ENCODE peak calls at places on chromosomes 11 and 22, in eight cellular contexts. R is NCI-H1105, X is PC-9, H is T-helper 2 cell, Q is left lung, G is NCI-H2081, C is fibroblast of the conjunctiva, W is HFF-Myc. K is an unnamed sample.

GRCh38 chr22:23565288-23565941 is 14.7 kb downstream of the IGLL1 start:
- DNase-seq in R (peak), X (no peak), H (no peak), Q (no peak), G (no peak), C (no peak), W (no peak), K (no peak)

GRCh38 chr11:118679483-118679882 is at the start of gene TREH:
- DNase-seq in R (no peak), X (no peak), H (no peak), Q (no peak), G (no peak), C (no peak), W (no peak), K (no peak)

GRCh38 chr11:132106336-132106982 is 736.0 kb downstream of the NTM start:
- DNase-seq in R (no peak), X (no peak), H (no peak), Q (no peak), G (peak), C (no peak), W (no peak), K (no peak)

GRCh38 chr11:33912405-33913361 is 20.8 kb upstream of the LMO2 start:
- DNase-seq in R (peak), X (peak), H (no peak), Q (peak), G (peak), C (peak), W (peak), K (no peak)

GRCh38 chr22:47304854-47305253 is 542.4 kb downstream of the TBC1D22A start:
- DNase-seq in R (no peak), X (no peak), H (no peak), Q (no peak), G (no peak), C (no peak), W (no peak), K (no peak)

GRCh38 chr11:117183724-117184349 is 5.3 kb downstream of the SIDT2 start:
- DNase-seq in R (no peak), X (no peak), H (no peak), Q (peak), G (no peak), C (no peak), W (no peak), K (no peak)

GRCh38 chr22:42902875-42903510 is 45.9 kb upstream of the ARFGAP3 start:
- DNase-seq in R (no peak), X (no peak), H (no peak), Q (no peak), G (no peak), C (no peak), W (no peak), K (no peak)

GRCh38 chr11:105790021-105790420 is 180.1 kb downstream of the GRIA4 start:
- DNase-seq in R (no peak), X (no peak), H (no peak), Q (no peak), G (no peak), C (no peak), W (no peak), K (no peak)

GRCh38 chr11:15859411-15859810 is 496.9 kb downstream of the SOX6 start:
- DNase-seq in R (no peak), X (no peak), H (no peak), Q (no peak), G (no peak), C (no peak), W (no peak), K (no peak)

GRCh38 chr11:111735262-111736116 is 30.7 kb downstream of the PPP2R1B start:
- DNase-seq in R (peak), X (peak), H (no peak), Q (peak), G (peak), C (peak), W (peak), K (no peak)

GRCh38 chr22:38423512-38424503 is 31.2 kb downstream of the KCNJ4 start:
- DNase-seq in R (no peak), X (no peak), H (no peak), Q (no peak), G (peak), C (no peak), W (no peak), K (no peak)

GRCh38 chr11:83508804-83509203 is 222.6 kb upstream of the CCDC90B start:
- DNase-seq in R (no peak), X (no peak), H (no peak), Q (no peak), G (peak), C (no peak), W (no peak), K (no peak)

GRCh38 chr11:84836371-84836770 is 790.8 kb downstream of the DLG2 start:
- DNase-seq in R (no peak), X (no peak), H (no peak), Q (no peak), G (no peak), C (no peak), W (no peak), K (no peak)

GRCh38 chr22:49971232-49972162 is 10.9 kb downstream of the PIM3 start:
- DNase-seq in R (no peak), X (peak), H (peak), Q (peak), G (no peak), C (peak), W (no peak), K (no peak)

GRCh38 chr22:49323751-49324415 is 503.8 kb downstream of the BRD1 start:
- DNase-seq in R (no peak), X (no peak), H (no peak), Q (peak), G (no peak), C (no peak), W (no peak), K (no peak)

GRCh38 chr11:253886-254270 is 17.1 kb downstream of the PSMD13 start:
- DNase-seq in R (no peak), X (no peak), H (no peak), Q (no peak), G (no peak), C (no peak), W (no peak), K (no peak)

GRCh38 chr11:119919656-119920055 is 190.7 kb upstream of the NECTIN1 start:
- DNase-seq in R (no peak), X (no peak), H (no peak), Q (no peak), G (no peak), C (no peak), W (no peak), K (no peak)

GRCh38 chr22:46959369-46959768 is 196.9 kb downstream of the TBC1D22A start:
- DNase-seq in R (no peak), X (no peak), H (no peak), Q (no peak), G (no peak), C (no peak), W (no peak), K (no peak)

GRCh38 chr11:121508449-121508848 is 55.7 kb upstream of the SORL1-AS1 start:
- DNase-seq in R (peak), X (no peak), H (no peak), Q (no peak), G (peak), C (no peak), W (no peak), K (no peak)

GRCh38 chr22:46909237-46910030 is 147.0 kb downstream of the TBC1D22A start:
- DNase-seq in R (no peak), X (no peak), H (no peak), Q (no peak), G (no peak), C (no peak), W (no peak), K (no peak)

GRCh38 chr11:61406067-61406466 is 13.7 kb downstream of the TMEM216 start:
- DNase-seq in R (no peak), X (no peak), H (no peak), Q (no peak), G (no peak), C (no peak), W (no peak), K (no peak)

GRCh38 chr11:67530282-67530592 is 7.0 kb upstream of the CABP2 start:
- DNase-seq in R (no peak), X (no peak), H (no peak), Q (no peak), G (no peak), C (no peak), W (no peak), K (no peak)

GRCh38 chr11:66022401-66023185 is 3.7 kb downstream of the CATSPER1 start:
- DNase-seq in R (peak), X (peak), H (peak), Q (peak), G (peak), C (peak), W (no peak), K (peak)

GRCh38 chr11:2940930-2941821 is 12.0 kb upstream of the PHLDA2 start:
- DNase-seq in R (no peak), X (peak), H (no peak), Q (no peak), G (no peak), C (no peak), W (no peak), K (no peak)

GRCh38 chr11:35215945-35216344 is 77.0 kb downstream of the CD44 start:
- DNase-seq in R (no peak), X (no peak), H (no peak), Q (no peak), G (no peak), C (no peak), W (no peak), K (no peak)

GRCh38 chr11:33463059-33463458 is 205.9 kb downstream of the HIPK3 start:
- DNase-seq in R (no peak), X (no peak), H (no peak), Q (no peak), G (no peak), C (no peak), W (no peak), K (no peak)

GRCh38 chr11:122816701-122817100 is 21.6 kb upstream of the CRTAM start:
- DNase-seq in R (no peak), X (peak), H (no peak), Q (no peak), G (peak), C (no peak), W (no peak), K (no peak)

GRCh38 chr11:73662445-73663157 is 16.2 kb downstream of the PLEKHB1 start:
- DNase-seq in R (no peak), X (no peak), H (no peak), Q (no peak), G (no peak), C (no peak), W (no peak), K (no peak)

GRCh38 chr11:35334385-35335090 is 84.8 kb downstream of the SLC1A2 start:
- DNase-seq in R (no peak), X (no peak), H (no peak), Q (no peak), G (no peak), C (no peak), W (no peak), K (no peak)

GRCh38 chr11:1938343-1939005 is 8.7 kb upstream of the MRPL23 start:
- DNase-seq in R (no peak), X (no peak), H (peak), Q (peak), G (no peak), C (no peak), W (no peak), K (no peak)

GRCh38 chr22:38314992-38315800 is 2.0 kb downstream of the CSNK1E start:
- DNase-seq in R (peak), X (peak), H (no peak), Q (no peak), G (no peak), C (no peak), W (no peak), K (no peak)

GRCh38 chr22:35589071-35589735 is 27.9 kb downstream of the MB start:
- DNase-seq in R (no peak), X (peak), H (no peak), Q (peak), G (no peak), C (peak), W (peak), K (no peak)

GRCh38 chr22:17422736-17423343 is 53.6 kb downstream of the CECR2 start:
- DNase-seq in R (no peak), X (no peak), H (no peak), Q (no peak), G (no peak), C (no peak), W (no peak), K (no peak)

GRCh38 chr22:47340851-47341436 is 578.5 kb downstream of the TBC1D22A start:
- DNase-seq in R (no peak), X (no peak), H (no peak), Q (no peak), G (no peak), C (no peak), W (no peak), K (no peak)

GRCh38 chr22:29635734-29636357 is 32.4 kb downstream of the NF2 start:
- DNase-seq in R (no peak), X (no peak), H (no peak), Q (no peak), G (peak), C (peak), W (peak), K (no peak)

GRCh38 chr22:47094861-47095330 is 332.4 kb downstream of the TBC1D22A start:
- DNase-seq in R (no peak), X (peak), H (no peak), Q (no peak), G (no peak), C (no peak), W (no peak), K (no peak)

GRCh38 chr22:46588279-46589140 is 31.7 kb upstream of the GRAMD4 start:
- DNase-seq in R (no peak), X (no peak), H (no peak), Q (no peak), G (no peak), C (no peak), W (no peak), K (no peak)

GRCh38 chr22:40076702-40077645 is 82.2 kb downstream of the FAM83F start:
- DNase-seq in R (no peak), X (peak), H (no peak), Q (no peak), G (no peak), C (no peak), W (no peak), K (no peak)

GRCh38 chr11:72951193-72951592 is 137.0 kb downstream of the ATG16L2 start:
- DNase-seq in R (no peak), X (no peak), H (no peak), Q (peak), G (no peak), C (peak), W (no peak), K (no peak)